ENCODE peak calls at places on chromosomes 7 and 10, in six cellular contexts. One of them, this sample, is unnamed.

GRCh38 chr7:25968205-25968993 is 183.6 kb upstream of the NFE2L3 start:
- DNase-seq in NCI-H1694: no peak
- DNase-seq in astrocyte: no peak
- DNase-seq in upper lobe of right lung: no peak
- DNase-seq in posterior vena cava: no peak
- DNase-seq in HEK293T: no peak
- DNase-seq in this sample: no peak

GRCh38 chr10:51117053-51117660 is 42.9 kb downstream of the PRKG1 start:
- DNase-seq in NCI-H1694: no peak
- DNase-seq in astrocyte: peak
- DNase-seq in upper lobe of right lung: no peak
- DNase-seq in posterior vena cava: no peak
- DNase-seq in HEK293T: no peak
- DNase-seq in this sample: no peak

GRCh38 chr7:45484094-45484493 is 90.1 kb upstream of the ADCY1 start:
- DNase-seq in NCI-H1694: no peak
- DNase-seq in astrocyte: no peak
- DNase-seq in upper lobe of right lung: no peak
- DNase-seq in posterior vena cava: no peak
- DNase-seq in HEK293T: no peak
- DNase-seq in this sample: no peak

GRCh38 chr7:80499350-80499955 is 12.4 kb downstream of the GNAT3 start:
- DNase-seq in NCI-H1694: no peak
- DNase-seq in astrocyte: peak
- DNase-seq in upper lobe of right lung: no peak
- DNase-seq in posterior vena cava: peak
- DNase-seq in HEK293T: no peak
- DNase-seq in this sample: peak

GRCh38 chr7:77289387-77289786 is 89.8 kb upstream of the FGL2 start:
- DNase-seq in NCI-H1694: no peak
- DNase-seq in astrocyte: no peak
- DNase-seq in upper lobe of right lung: no peak
- DNase-seq in posterior vena cava: no peak
- DNase-seq in HEK293T: no peak
- DNase-seq in this sample: no peak

GRCh38 chr10:90314718-90315117 is 543.1 kb downstream of the HTR7 start:
- DNase-seq in NCI-H1694: no peak
- DNase-seq in astrocyte: peak
- DNase-seq in upper lobe of right lung: no peak
- DNase-seq in posterior vena cava: no peak
- DNase-seq in HEK293T: no peak
- DNase-seq in this sample: no peak

GRCh38 chr10:24299587-24300258 is 90.8 kb downstream of the KIAA1217 start:
- DNase-seq in NCI-H1694: no peak
- DNase-seq in astrocyte: peak
- DNase-seq in upper lobe of right lung: no peak
- DNase-seq in posterior vena cava: no peak
- DNase-seq in HEK293T: no peak
- DNase-seq in this sample: no peak

GRCh38 chr7:78953090-78953489 is 500.4 kb downstream of the MAGI2 start:
- DNase-seq in NCI-H1694: no peak
- DNase-seq in astrocyte: no peak
- DNase-seq in upper lobe of right lung: no peak
- DNase-seq in posterior vena cava: no peak
- DNase-seq in HEK293T: no peak
- DNase-seq in this sample: no peak

GRCh38 chr7:64946772-64947171 is 43.7 kb downstream of the ZNF273 start:
- DNase-seq in NCI-H1694: peak
- DNase-seq in astrocyte: no peak
- DNase-seq in upper lobe of right lung: peak
- DNase-seq in posterior vena cava: no peak
- DNase-seq in HEK293T: peak
- DNase-seq in this sample: no peak

GRCh38 chr7:155225516-155225915 is 72.2 kb upstream of the INSIG1 start:
- DNase-seq in NCI-H1694: no peak
- DNase-seq in astrocyte: no peak
- DNase-seq in upper lobe of right lung: no peak
- DNase-seq in posterior vena cava: peak
- DNase-seq in HEK293T: no peak
- DNase-seq in this sample: peak

This sample was measured in sigmoid colon.